ENCODE peak calls at places on chromosomes 11 and 22, in four cellular contexts. D is HFF-Myc, N is sigmoid colon, F is GM10248. M is an unnamed sample.

GRCh38 chr11:61725632-61726280 is 26.7 kb upstream of the MYRF start:
- DNase-seq in D (no peak), N (no peak), F (no peak), M (no peak)

GRCh38 chr11:19073454-19074415 is 13.2 kb upstream of the MRGPRX2 start:
- DNase-seq in D (no peak), N (no peak), F (no peak), M (no peak)

GRCh38 chr11:29272019-29272654 is 744.7 kb downstream of the KCNA4 start:
- DNase-seq in D (no peak), N (no peak), F (no peak), M (no peak)

GRCh38 chr11:29816359-29816758 is 200.5 kb downstream of the KCNA4 start:
- DNase-seq in D (no peak), N (no peak), F (no peak), M (no peak)

GRCh38 chr22:32862083-32862482 is 60.6 kb downstream of the TIMP3 start:
- DNase-seq in D (no peak), N (no peak), F (no peak), M (no peak)

GRCh38 chr11:8228206-8228605 is 35.5 kb downstream of the LMO1 start:
- DNase-seq in D (no peak), N (no peak), F (no peak), M (no peak)

GRCh38 chr11:125082611-125083311 is 19.7 kb downstream of the SLC37A2 start:
- DNase-seq in D (no peak), N (no peak), F (peak; percentile 13), M (no peak)

GRCh38 chr11:96329419-96329818 is 13.6 kb downstream of the MAML2 start:
- DNase-seq in D (no peak), N (no peak), F (no peak), M (no peak)

GRCh38 chr22:36977947-36978660 is 41.1 kb downstream of the TST start:
- DNase-seq in D (peak; percentile 56), N (peak; percentile 96), F (peak; percentile 95), M (peak; percentile 90)

GRCh38 chr11:20048246-20048645 is 112.0 kb downstream of the DBX1 start:
- DNase-seq in D (no peak), N (no peak), F (no peak), M (no peak)

GRCh38 chr11:128346808-128347207 is 240.6 kb downstream of the ETS1 start:
- DNase-seq in D (no peak), N (no peak), F (no peak), M (no peak)

GRCh38 chr11:72814831-72815618 is 814 bp downstream of the ATG16L2 start:
- DNase-seq in D (no peak), N (no peak), F (peak; percentile 64), M (peak; percentile 77)

GRCh38 chr11:100639140-100639539 is 47.9 kb upstream of the ARHGAP42 start:
- DNase-seq in D (no peak), N (no peak), F (no peak), M (no peak)

GRCh38 chr11:11230802-11231562 is 122.1 kb downstream of the CSNK2A3 start:
- DNase-seq in D (no peak), N (no peak), F (peak; percentile 37), M (peak; percentile 35)
- TF ChIP-seq CTCF in D (peak; percentile 54), N (no peak), F (no peak), M (no peak)

GRCh38 chr11:115515647-115516046 is 11.4 kb upstream of the CADM1 start:
- DNase-seq in D (no peak), N (no peak), F (no peak), M (no peak)
- TF ChIP-seq CTCF in D (no peak), N (no peak), F (no peak), M (no peak)

GRCh38 chr11:82038151-82038550 is 695.5 kb downstream of the FAM181B start:
- DNase-seq in D (no peak), N (no peak), F (no peak), M (no peak)
- TF ChIP-seq CTCF in D (no peak), N (no peak), F (no peak), M (no peak)

GRCh38 chr11:86180415-86180814 is 64.1 kb upstream of the EED start:
- DNase-seq in D (no peak), N (no peak), F (no peak), M (no peak)

GRCh38 chr11:86179646-86180064 is 64.9 kb upstream of the EED start:
- DNase-seq in D (no peak), N (no peak), F (no peak), M (no peak)

GRCh38 chr11:86181379-86181778 is 63.2 kb upstream of the EED start:
- DNase-seq in D (no peak), N (no peak), F (no peak), M (no peak)

GRCh38 chr11:86182976-86183584 is 61.5 kb upstream of the EED start:
- DNase-seq in D (no peak), N (no peak), F (no peak), M (no peak)

DNA sequence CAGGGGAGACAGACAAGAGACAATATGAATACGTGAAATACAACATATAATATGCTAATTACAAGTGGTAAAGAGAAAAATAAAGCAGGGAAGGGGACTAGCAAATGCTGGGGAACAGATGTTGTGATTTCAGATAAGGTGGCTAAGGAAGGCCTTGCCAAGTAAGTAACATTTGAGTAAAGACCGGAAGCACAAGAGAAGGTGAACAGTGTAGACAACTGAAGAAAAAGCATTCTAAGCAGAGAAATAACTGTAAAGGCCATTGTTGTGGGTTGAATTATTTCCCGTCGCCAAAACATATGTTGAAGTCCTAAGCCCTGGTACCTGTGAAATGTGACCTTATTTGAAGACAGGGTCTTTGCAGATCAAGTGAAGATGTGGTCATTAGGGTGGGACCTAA is 63.7 kb upstream of the EED start:
- DNase-seq in D (no peak), N (no peak), F (no peak), M (no peak)
- TF ChIP-seq CTCF in D (no peak), N (no peak), F (no peak), M (no peak)

GRCh38 chr11:88181776-88182175 is 6.5 kb upstream of the RAB38 start:
- DNase-seq in D (no peak), N (no peak), F (no peak), M (no peak)

GRCh38 chr11:88179141-88179540 is 3.9 kb upstream of the RAB38 start:
- DNase-seq in D (no peak), N (no peak), F (no peak), M (peak; percentile 20)

GRCh38 chr11:88178211-88178610 is 3.0 kb upstream of the RAB38 start:
- DNase-seq in D (no peak), N (no peak), F (no peak), M (no peak)

GRCh38 chr11:88183233-88183632 is 8.0 kb upstream of the RAB38 start:
- DNase-seq in D (no peak), N (no peak), F (no peak), M (no peak)

GRCh38 chr11:88179966-88180629 is 4.9 kb upstream of the RAB38 start:
- DNase-seq in D (no peak), N (no peak), F (no peak), M (no peak)
- TF ChIP-seq CTCF in D (no peak), N (no peak), F (no peak), M (no peak)

GRCh38 chr11:75582935-75583709 is 21.1 kb downstream of the SERPINH1 start:
- DNase-seq in D (no peak), N (peak; percentile 87), F (peak; percentile 79), M (peak; percentile 90)
- TF ChIP-seq CTCF in D (peak; percentile 17), N (no peak), F (peak; percentile 15), M (no peak)

GRCh38 chr11:122910775-122911174 is 28.2 kb downstream of the JHY start:
- DNase-seq in D (no peak), N (no peak), F (no peak), M (no peak)
- TF ChIP-seq CTCF in D (peak; percentile 11), N (no peak), F (peak; percentile 8), M (no peak)

DNA sequence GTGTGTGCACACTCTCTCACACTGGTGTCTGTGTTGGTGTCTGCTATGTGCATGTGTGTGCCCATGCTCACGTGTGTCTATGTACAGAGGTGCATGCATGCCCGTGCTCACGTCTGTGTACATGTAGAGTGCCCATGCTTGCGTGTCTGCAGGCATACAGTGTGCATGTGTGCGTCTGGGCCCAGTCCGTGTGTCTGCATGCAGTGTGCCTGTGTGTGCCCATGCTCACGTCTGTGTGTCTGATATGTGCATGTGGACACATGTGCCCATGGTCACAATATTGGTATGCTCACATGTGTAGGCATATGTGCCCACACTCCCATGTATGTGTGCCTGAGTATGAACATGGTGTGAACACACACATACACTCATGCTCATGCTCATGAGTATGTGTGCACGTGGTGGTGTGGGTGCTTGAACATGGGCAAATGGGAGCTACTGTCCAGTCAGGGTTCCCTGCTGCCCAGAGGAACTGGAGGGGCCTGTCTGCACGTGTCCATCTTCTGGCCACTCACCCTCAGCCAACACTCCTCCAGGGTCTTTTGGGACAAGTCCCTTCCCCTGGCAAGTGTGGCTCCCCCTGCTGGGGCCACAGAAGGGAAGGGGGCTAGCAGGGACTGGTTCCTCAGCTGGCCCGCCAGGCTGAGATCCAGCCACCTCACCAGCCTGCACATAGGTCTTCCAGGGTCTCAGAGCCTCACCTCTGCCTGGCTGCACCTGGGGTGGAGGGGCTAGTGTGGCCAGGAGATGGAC is 7.3 kb upstream of the TBX1 start:
- DNase-seq in D (no peak), N (no peak), F (no peak), M (no peak)
- TF ChIP-seq CTCF in D (peak; percentile 20), N (no peak), F (no peak), M (no peak)

GRCh38 chr22:39184586-39185577 is 32.4 kb upstream of the CBX7 start:
- DNase-seq in D (no peak), N (peak; percentile 60), F (no peak), M (no peak)

GRCh38 chr22:39182478-39183030 is 30.1 kb upstream of the CBX7 start:
- DNase-seq in D (no peak), N (no peak), F (no peak), M (no peak)

GRCh38 chr22:39183991-39184585 is 31.6 kb upstream of the CBX7 start:
- DNase-seq in D (no peak), N (no peak), F (no peak), M (no peak)

GRCh38 chr22:39188809-39189208 is 36.3 kb upstream of the CBX7 start:
- DNase-seq in D (no peak), N (no peak), F (no peak), M (no peak)

DNA sequence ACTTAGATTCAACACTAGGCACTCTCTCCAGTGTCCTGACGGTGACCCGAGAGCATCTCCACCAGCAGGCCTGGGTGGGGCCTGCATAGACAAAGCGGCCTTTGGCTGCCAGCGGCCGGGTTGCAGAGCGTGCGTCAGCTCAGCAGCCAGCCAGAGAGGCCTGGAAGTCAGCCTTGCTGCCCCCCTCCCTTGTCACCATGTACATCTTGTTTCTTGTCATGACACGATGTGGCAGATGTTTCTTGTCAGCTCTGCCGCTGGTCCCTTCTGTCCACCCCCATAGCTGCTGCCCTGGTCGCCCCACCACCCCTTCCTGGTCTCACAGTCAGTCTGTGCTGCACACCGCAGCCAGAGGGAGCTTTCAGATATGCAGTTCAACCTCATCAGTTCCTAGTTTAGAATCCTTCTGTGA is 33.1 kb upstream of the CBX7 start:
- DNase-seq in D (no peak), N (peak; percentile 89), F (no peak), M (no peak)
- TF ChIP-seq CTCF in D (peak; percentile 16), N (no peak), F (no peak), M (peak; percentile 10)

M was measured in GM20000.